ENCODE peak calls at places on chromosomes 7 and 10, in eight cellular contexts. A is A549, N is GM12878, X is HepG2, I is K562, T is HCT116, R is endothelial cell of umbilical vein, C is H1. B is an unnamed sample.

GRCh38 chr7:2982831-2983230 is 60.8 kb downstream of the CARD11 start:
- DNase-seq in A (no peak), N (no peak), X (no peak), C (no peak), I (no peak), R (no peak), T (no peak), B (no peak)

GRCh38 chr10:26860026-26860541 is 674 bp downstream of the ABI1 start:
- DNase-seq in A (peak), X (peak), C (peak), N (no peak), T (no peak), R (peak), I (peak), B (peak)

GRCh38 chr10:44173558-44173894 is 211.4 kb downstream of the CXCL12 start:
- DNase-seq in C (no peak), R (no peak), X (no peak), N (no peak), T (no peak), I (no peak), A (no peak), B (no peak)

GRCh38 chr10:131126321-131127121 is 185.0 kb downstream of the TCERG1L start:
- DNase-seq in A (no peak), X (no peak), N (no peak), C (no peak), R (no peak), T (no peak), I (no peak), B (no peak)

GRCh38 chr7:112162161-112163020 is 43.8 kb downstream of the DOCK4 start:
- DNase-seq in A (peak), T (no peak), N (no peak), R (peak), I (no peak), X (peak), C (peak), B (peak)

GRCh38 chr7:80833289-80834104 is 85.4 kb downstream of the SEMA3C start:
- DNase-seq in X (no peak), N (no peak), C (no peak), A (peak), T (no peak), R (no peak), I (no peak), B (no peak)

GRCh38 chr7:20197837-20198236 is 19.3 kb downstream of the MACC1 start:
- DNase-seq in I (peak), A (peak), X (no peak), N (no peak), C (no peak), R (no peak), T (peak), B (peak)

GRCh38 chr10:63675171-63675570 is 154.0 kb downstream of the REEP3 start:
- DNase-seq in N (no peak), X (no peak), A (no peak), R (no peak), I (no peak), T (no peak), C (no peak), B (no peak)

GRCh38 chr7:33807779-33808482 is 97.4 kb upstream of the BMPER start:
- DNase-seq in R (peak), N (no peak), C (peak), I (peak), X (peak), T (peak), A (peak), B (peak)

GRCh38 chr7:149670288-149670687 is 103.1 kb downstream of the ZNF467 start:
- DNase-seq in C (no peak), A (no peak), T (no peak), X (no peak), N (no peak), R (peak), I (no peak), B (no peak)

GRCh38 chr7:99209781-99210180 is 1.9 kb upstream of the KPNA7 start:
- DNase-seq in X (no peak), I (no peak), R (no peak), C (no peak), A (no peak), T (no peak), N (no peak), B (no peak)

GRCh38 chr7:72462311-72462710 is 50.2 kb upstream of the CALN1 start:
- DNase-seq in C (no peak), X (no peak), A (no peak), N (no peak), R (no peak), T (no peak), I (no peak), B (no peak)
- TF ChIP-seq CTCF in C (no peak), X (no peak), A (no peak), N (no peak), R (no peak), T (no peak), I (no peak), B (no peak)

DNA sequence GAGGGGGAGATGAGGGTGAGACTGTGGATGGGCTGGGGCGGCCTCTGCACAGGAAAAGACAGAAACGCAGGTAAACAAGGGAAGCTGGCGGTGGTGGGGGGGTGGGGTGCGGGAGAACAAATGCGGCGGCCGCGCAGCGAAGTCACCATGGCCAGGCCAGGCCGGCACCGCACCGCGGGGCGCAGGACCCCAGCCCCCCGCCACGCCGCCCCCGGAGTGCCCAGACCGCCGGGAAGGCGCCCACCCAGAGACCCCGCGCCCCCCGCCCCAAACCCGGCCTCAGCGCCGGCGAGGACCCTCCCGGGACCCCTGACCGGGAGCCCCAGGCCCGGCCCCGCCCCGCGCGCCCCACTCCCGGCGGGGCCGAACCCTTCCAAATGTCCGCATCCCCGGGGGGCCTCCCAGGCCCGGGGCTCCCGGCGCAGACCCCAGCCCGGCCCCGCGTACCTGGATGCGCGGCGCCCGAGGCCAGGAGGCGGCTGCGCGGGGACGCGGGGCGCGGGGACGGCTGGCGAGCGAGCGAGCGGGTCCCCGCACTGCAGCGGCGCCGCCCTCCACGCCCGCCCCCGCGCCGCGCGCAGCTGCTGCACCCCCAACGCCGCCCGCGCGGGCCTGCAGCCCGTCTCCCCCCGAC is 14.4 kb upstream of the DNAAF5 start:
- DNase-seq in C (no peak), T (no peak), X (no peak), A (no peak), I (no peak), N (no peak), R (no peak), B (no peak)
- TF ChIP-seq MAX in C (no peak), T (no peak), X (no peak), A (no peak), I (no peak), N (no peak), R (no peak), B (no peak)

GRCh38 chr10:71321386-71321785 is 2.3 kb downstream of the SLC29A3 start:
- DNase-seq in C (no peak), A (no peak), X (no peak), I (no peak), R (no peak), T (no peak), N (no peak), B (no peak)

GRCh38 chr10:71319800-71320392 is 837 bp downstream of the SLC29A3 start:
- DNase-seq in R (no peak), A (no peak), X (no peak), N (no peak), C (no peak), I (no peak), T (no peak), B (no peak)

GRCh38 chr10:71316786-71317160 is 2.3 kb upstream of the SLC29A3 start:
- DNase-seq in C (no peak), N (no peak), I (no peak), X (no peak), A (no peak), R (no peak), T (no peak), B (peak)

GRCh38 chr10:71320592-71320991 is 1.5 kb downstream of the SLC29A3 start:
- DNase-seq in N (no peak), R (no peak), I (no peak), A (no peak), C (no peak), T (no peak), X (peak), B (no peak)

DNA sequence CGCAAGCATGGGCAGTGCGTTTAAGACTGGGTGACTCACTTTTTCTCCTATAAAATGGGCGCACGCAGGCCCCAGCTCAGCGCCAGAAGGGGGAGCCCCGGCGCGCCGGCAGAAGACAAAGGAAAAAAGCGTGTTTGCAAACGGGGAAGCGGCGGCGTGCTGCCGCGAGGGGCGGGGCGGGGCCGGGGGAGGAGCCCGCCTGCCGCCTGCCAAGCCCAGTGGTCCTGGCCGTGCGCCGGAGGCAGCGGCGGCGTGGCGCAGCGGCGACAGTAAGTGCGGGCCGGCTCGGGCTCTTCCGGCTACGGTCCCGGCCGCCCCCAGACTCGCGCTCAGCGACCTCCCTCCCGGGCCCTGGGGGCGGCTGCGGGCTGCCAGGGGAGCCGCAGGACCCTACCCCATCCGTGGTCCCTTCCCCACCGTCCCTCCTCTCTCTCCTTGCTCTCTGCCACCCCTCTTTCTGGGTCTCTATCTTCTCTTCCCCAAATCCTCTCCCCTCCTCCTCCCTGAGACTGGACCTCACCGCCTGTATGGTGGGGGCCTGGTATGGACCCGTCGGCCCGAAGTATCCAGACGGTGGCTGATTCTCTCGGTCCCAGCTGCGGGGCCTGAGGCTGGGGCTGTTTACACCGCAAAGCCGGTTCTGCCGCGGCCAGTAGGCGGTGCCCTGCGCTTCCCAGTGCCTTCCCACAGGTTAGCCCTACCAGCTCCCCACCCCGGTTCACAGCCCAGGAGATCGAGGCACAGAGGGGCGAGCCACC is at the start of gene SLC29A3:
- DNase-seq in C (peak), A (peak), R (peak), X (peak), T (peak), I (peak), N (no peak), B (peak)
- TF ChIP-seq POLR2A in C (peak), A (peak), R (peak), X (peak), T (peak), I (peak), N (peak), B (peak)

GRCh38 chr7:38296059-38296857 is 22.8 kb upstream of the TARP start:
- DNase-seq in T (no peak), N (peak), C (no peak), A (no peak), X (no peak), I (no peak), R (no peak), B (peak)

GRCh38 chr7:38291117-38291647 is 17.7 kb upstream of the TARP start:
- DNase-seq in C (no peak), R (no peak), T (no peak), N (no peak), I (no peak), A (no peak), X (no peak), B (peak)

GRCh38 chr7:38292442-38292841 is 19.0 kb upstream of the TARP start:
- DNase-seq in X (no peak), C (no peak), N (no peak), R (no peak), T (no peak), A (no peak), I (no peak), B (no peak)

GRCh38 chr7:38294926-38295325 is 21.5 kb upstream of the TARP start:
- DNase-seq in A (no peak), X (no peak), C (no peak), N (no peak), T (no peak), R (no peak), I (no peak), B (no peak)

GRCh38 chr7:38291650-38292049 is 18.2 kb upstream of the TARP start:
- DNase-seq in T (no peak), I (no peak), R (no peak), X (no peak), N (no peak), A (no peak), C (no peak), B (no peak)
- TF ChIP-seq CTCF in T (no peak), I (no peak), R (no peak), X (no peak), N (no peak), A (no peak), C (no peak), B (no peak)

GRCh38 chr7:44846816-44847508 is 925 bp downstream of the H2AZ2 start:
- DNase-seq in A (no peak), C (no peak), T (no peak), I (no peak), R (peak), X (no peak), N (no peak), B (no peak)
- TF ChIP-seq MAX in A (no peak), C (no peak), T (no peak), I (no peak), R (no peak), X (no peak), N (no peak), B (peak)

GRCh38 chr10:72254891-72255568 is 18.7 kb upstream of the DDIT4 start:
- DNase-seq in A (peak), I (peak), T (no peak), N (no peak), X (no peak), R (peak), C (peak), B (peak)

GRCh38 chr10:72255977-72256729 is 17.6 kb upstream of the DDIT4 start:
- DNase-seq in I (no peak), X (no peak), C (no peak), N (no peak), R (no peak), T (no peak), A (no peak), B (no peak)

GRCh38 chr10:72259491-72260214 is 14.1 kb upstream of the DDIT4 start:
- DNase-seq in A (peak), R (no peak), N (no peak), C (no peak), I (no peak), X (no peak), T (no peak), B (peak)

GRCh38 chr10:72258617-72259016 is 15.1 kb upstream of the DDIT4 start:
- DNase-seq in T (no peak), X (no peak), C (no peak), N (no peak), A (no peak), R (no peak), I (no peak), B (no peak)

DNA sequence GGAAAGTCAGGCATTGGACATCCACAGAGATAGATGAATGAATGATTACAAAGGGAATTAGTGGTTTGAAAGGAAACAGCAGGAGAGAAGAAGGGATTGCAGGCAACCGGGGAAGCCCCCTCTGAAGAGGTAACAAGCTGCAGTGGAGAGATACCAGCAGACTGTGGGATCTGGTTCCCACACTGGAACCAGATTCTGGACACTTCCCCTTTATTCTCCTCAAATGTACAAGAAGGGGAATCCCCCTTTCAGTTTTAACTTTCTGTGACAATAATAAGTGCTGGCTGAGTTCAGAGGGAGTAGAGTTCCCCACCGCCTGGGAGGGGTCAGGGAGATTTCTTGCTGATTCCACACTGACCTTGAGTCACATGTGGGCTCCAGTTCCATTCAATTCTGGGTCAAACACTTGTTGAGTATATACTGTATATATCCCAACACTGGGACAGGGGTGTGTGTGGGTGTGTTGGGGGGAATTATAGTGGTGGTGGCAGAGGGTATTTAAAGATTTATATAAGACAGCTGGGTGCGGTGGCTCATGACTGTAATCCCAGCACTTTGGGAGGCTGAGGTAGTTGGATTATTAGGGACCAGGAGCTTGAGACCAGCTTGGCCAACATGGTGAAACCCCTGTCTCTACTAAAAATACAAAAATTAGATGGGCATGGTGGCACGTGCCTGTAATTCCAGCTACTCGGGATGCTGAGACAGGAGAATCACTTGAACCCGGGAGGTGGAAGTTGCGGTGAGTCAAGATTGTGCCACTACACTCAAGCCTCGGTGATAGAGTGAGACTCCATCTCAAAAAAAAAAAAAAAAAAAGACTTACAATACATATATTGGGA is 16.5 kb upstream of the DDIT4 start:
- DNase-seq in A (peak), I (peak), X (no peak), C (no peak), T (no peak), R (no peak), N (peak), B (peak)
- TF ChIP-seq POLR2A in A (no peak), I (no peak), X (no peak), C (no peak), T (no peak), R (no peak), N (no peak), B (no peak)

GRCh38 chr7:140638311-140638791 is 2.3 kb downstream of the DENND2A start:
- DNase-seq in R (no peak), C (peak), X (no peak), N (no peak), T (no peak), I (no peak), A (peak), B (no peak)
- TF ChIP-seq CTCF in R (no peak), C (peak), X (no peak), N (no peak), T (no peak), I (peak), A (no peak), B (no peak)

DNA sequence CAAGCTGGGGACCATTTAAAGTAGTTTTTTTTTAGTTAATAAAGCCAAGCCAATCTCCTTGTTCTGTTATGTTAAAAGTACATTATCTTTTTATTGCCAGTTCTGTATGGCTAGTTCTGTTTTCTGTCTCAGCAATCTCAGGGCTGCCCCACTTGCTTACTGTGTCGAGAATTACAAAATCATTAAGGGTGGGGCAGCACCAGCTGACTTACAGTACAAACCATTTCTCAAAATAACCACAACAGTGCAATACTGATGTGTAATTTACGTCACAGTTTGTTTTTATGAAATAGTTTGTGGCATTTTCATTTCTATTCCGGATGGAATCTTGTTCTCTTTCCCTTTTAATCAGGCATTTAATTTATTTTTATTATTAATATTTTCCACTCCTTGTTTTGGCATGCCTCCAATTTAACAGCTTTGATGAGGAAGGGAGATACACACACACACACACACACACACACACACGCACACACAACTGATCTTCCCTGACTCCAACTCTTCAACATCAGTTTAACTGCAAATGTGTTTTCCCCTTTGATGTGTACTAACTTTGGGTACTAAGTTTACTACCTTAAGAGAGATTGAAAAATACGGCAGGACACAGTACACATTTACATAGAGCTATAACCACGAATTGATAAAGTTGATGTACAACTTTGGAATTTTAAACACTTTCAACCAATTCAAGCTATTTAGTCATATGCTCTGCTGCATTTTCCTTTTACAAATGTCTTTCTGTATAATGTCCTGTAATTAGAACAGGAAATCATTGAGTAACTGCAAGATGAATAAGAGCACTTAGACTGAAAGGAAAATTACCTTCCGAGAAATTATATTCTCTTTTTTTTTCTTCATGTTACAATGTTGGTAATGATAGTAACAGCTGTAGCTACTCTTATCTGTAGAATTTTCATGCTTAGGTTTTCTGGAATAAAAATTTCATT is 91.5 kb downstream of the ARID5B start:
- DNase-seq in R (peak), I (no peak), X (no peak), C (no peak), A (peak), T (no peak), N (peak), B (peak)
- TF ChIP-seq MAX in R (no peak), I (no peak), X (no peak), C (no peak), A (no peak), T (no peak), N (no peak), B (no peak)

B was measured in NB4.